ENCODE peak calls at places on chromosomes 7 and 10, in four cellular contexts. N is SK-N-SH, O is HepG2, H is H9. Y is an unnamed sample.

GRCh38 chr10:43205681-43206390 is 61.0 kb downstream of the RASGEF1A start:
- DNase-seq in O (no peak), N (peak; percentile 14), H (no peak), Y (no peak)

GRCh38 chr10:15169555-15170407 is 1.3 kb upstream of the NMT2 start:
- DNase-seq in O (peak; percentile 29), H (no peak), N (no peak), Y (no peak)

GRCh38 chr7:130938661-130939060 is 204.7 kb upstream of the KLF14 start:
- DNase-seq in O (no peak), H (no peak), N (no peak), Y (no peak)

GRCh38 chr7:143040209-143040710 is 11.9 kb upstream of the OR6V1 start:
- DNase-seq in O (no peak), N (no peak), H (no peak), Y (no peak)

GRCh38 chr7:26318921-26319320 is 27.3 kb downstream of the SNX10 start:
- DNase-seq in H (no peak), N (no peak), O (no peak), Y (no peak)

GRCh38 chr7:29434405-29434804 is 129.2 kb upstream of the PRR15 start:
- DNase-seq in O (no peak), N (no peak), H (no peak), Y (no peak)

GRCh38 chr7:2959828-2960599 is 83.7 kb downstream of the CARD11 start:
- DNase-seq in N (no peak), O (no peak), H (no peak), Y (no peak)

GRCh38 chr10:104209575-104210198 is 22.5 kb downstream of the CFAP43 start:
- DNase-seq in N (peak; percentile 67), H (peak; percentile 49), O (peak; percentile 27), Y (peak; percentile 73)

GRCh38 chr10:3526721-3527120 is 258.3 kb downstream of the KLF6 start:
- DNase-seq in O (no peak), N (no peak), H (no peak), Y (no peak)

GRCh38 chr7:2360791-2361190 is 6.2 kb downstream of the EIF3B start:
- DNase-seq in O (no peak), H (no peak), N (no peak), Y (no peak)

GRCh38 chr10:56622335-56622973 is 261.4 kb upstream of the ZWINT start:
- DNase-seq in O (no peak), N (no peak), H (no peak), Y (no peak)

GRCh38 chr10:22573820-22574569 is 140.4 kb downstream of the PIP4K2A start:
- DNase-seq in H (no peak), N (peak; percentile 27), O (peak; percentile 28), Y (peak; percentile 55)

GRCh38 chr7:116317907-116318306 is 107.6 kb downstream of the TES start:
- DNase-seq in N (no peak), H (no peak), O (no peak), Y (no peak)

GRCh38 chr10:76543655-76544054 is 1094.0 kb downstream of the KCNMA1 start:
- DNase-seq in N (no peak), O (no peak), H (no peak), Y (no peak)

GRCh38 chr7:1952169-1952760 is 280.5 kb downstream of the MAD1L1 start:
- DNase-seq in O (no peak), H (no peak), N (no peak), Y (no peak)

GRCh38 chr7:39433550-39433949 is 132.7 kb upstream of the YAE1 start:
- DNase-seq in H (no peak), N (no peak), O (no peak), Y (peak; percentile 75)

GRCh38 chr10:18104223-18104872 is 35.9 kb upstream of the CACNB2 start:
- DNase-seq in O (peak; percentile 23), H (peak; percentile 36), N (peak; percentile 34), Y (peak; percentile 78)

GRCh38 chr10:28734940-28735759 is 57.8 kb downstream of the BAMBI start:
- DNase-seq in N (peak; percentile 9), O (peak; percentile 95), H (no peak), Y (no peak)

GRCh38 chr7:153443031-153443430 is 609.2 kb upstream of the DPP6 start:
- DNase-seq in O (no peak), H (no peak), N (no peak), Y (no peak)

GRCh38 chr10:78906734-78907385 is 161.9 kb upstream of the ZMIZ1 start:
- DNase-seq in N (no peak), O (no peak), H (peak; percentile 7), Y (no peak)

GRCh38 chr7:600149-600814 is 80.6 kb upstream of the PDGFA start:
- DNase-seq in O (no peak), N (no peak), H (no peak), Y (no peak)

GRCh38 chr10:32937824-32938482 is 20.1 kb downstream of the ITGB1 start:
- DNase-seq in H (no peak), O (peak; percentile 52), N (no peak), Y (no peak)

GRCh38 chr7:151917791-151918311 is 38.4 kb upstream of the GALNTL5 start:
- DNase-seq in N (no peak), H (no peak), O (no peak), Y (no peak)

GRCh38 chr7:57211428-57212100 is 79.3 kb upstream of the ZNF479 start:
- DNase-seq in H (no peak), N (no peak), O (no peak), Y (no peak)

GRCh38 chr10:5499493-5499800 is at the start of gene CALML5:
- DNase-seq in N (no peak), O (no peak), H (no peak), Y (no peak)

GRCh38 chr10:80535671-80536360 is 1.9 kb upstream of the SH2D4B start:
- DNase-seq in H (peak; percentile 79), N (no peak), O (no peak), Y (peak; percentile 87)

GRCh38 chr7:44151679-44152355 is 10.7 kb upstream of the MYL7 start:
- DNase-seq in N (peak; percentile 24), O (no peak), H (no peak), Y (no peak)

GRCh38 chr7:66500087-66500486 is 128.6 kb upstream of the KCTD7 start:
- DNase-seq in N (no peak), H (no peak), O (peak; percentile 38), Y (no peak)

GRCh38 chr7:79923953-79924352 is 210.7 kb upstream of the GNAI1 start:
- DNase-seq in N (no peak), O (no peak), H (no peak), Y (no peak)

GRCh38 chr7:144885453-144885852 is 49.6 kb upstream of the TPK1 start:
- DNase-seq in H (no peak), N (no peak), O (no peak), Y (no peak)

GRCh38 chr10:43803816-43804215 is 155.1 kb upstream of the ZNF32 start:
- DNase-seq in N (no peak), H (no peak), O (no peak), Y (no peak)

GRCh38 chr10:98261436-98262277 is 6.3 kb downstream of the LOXL4 start:
- DNase-seq in O (no peak), N (no peak), H (no peak), Y (no peak)
- H3K4me2 ChIP-seq in O (no peak overlapping the region), N (no peak overlapping the region), H (no peak overlapping the region), Y (no peak overlapping the region)

DNA sequence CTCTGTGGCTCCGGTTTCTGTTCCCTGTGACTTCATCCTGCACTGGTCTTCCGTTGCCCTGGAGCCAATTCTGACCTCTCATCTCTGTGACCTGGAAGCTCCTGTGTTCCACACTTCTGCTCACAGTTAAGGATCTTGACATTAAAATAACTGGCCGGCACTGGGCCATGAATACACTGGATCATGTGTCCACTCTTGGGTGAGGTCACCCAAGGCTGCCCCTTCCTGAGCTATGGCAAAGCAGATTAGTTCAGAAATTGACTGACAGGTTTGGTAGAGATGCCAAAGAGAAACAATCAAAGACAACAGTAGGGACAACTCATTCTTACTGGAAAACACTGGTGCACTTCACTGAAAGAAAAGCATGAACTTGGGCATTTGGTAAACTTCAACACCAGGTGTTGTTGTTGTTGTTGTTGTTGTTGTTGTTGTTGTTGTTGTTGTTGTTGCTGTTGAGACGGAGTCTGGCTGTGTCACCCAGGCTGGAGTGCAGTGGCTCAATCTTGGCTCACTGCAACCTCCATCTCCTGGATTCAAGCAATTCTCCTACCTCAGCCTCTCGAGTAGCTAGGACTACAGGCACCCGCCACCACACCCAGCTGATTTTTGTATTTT is 36.7 kb upstream of the GRID1 start:
- DNase-seq in H (no peak), N (no peak), O (peak; percentile 46), Y (no peak)
- H3K9ac ChIP-seq in H (no peak overlapping the region), N (no peak overlapping the region), O (peak overlapping the region; percentile 90), Y (no peak overlapping the region)

GRCh38 chr10:99571816-99572215 is 39.1 kb downstream of the NKX2-3 start:
- DNase-seq in N (no peak), H (no peak), O (no peak), Y (no peak)
- H3K4me2 ChIP-seq in N (no peak overlapping the region), H (no peak overlapping the region), O (no peak overlapping the region), Y (no peak overlapping the region)

GRCh38 chr10:102310356-102311024 is 65.2 kb downstream of the GBF1 start:
- DNase-seq in O (peak; percentile 76), N (no peak), H (no peak), Y (no peak)
- H3K9ac ChIP-seq in O (peak overlapping the region; percentile 26), N (peak overlapping the region; percentile 1), H (no peak overlapping the region), Y (no peak overlapping the region)

DNA sequence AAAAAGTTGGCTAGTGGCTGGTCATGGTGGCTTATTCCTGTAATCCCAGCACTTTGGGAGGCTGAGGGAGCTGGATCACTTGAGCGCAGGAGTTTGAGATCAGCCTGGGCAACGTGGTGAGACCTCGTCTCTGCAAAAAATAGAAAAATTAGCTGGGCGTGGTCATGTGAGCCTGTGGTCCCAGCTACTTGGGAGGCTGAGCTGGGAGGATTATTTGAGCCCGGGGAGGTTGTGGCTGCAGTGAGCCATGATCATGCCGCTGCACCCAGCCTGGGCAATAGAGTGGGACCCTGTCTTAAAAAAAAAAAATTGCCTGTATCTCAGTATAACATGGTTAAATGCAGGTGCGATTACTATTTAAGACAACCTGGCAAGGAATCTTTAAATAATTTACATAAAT is 61.0 kb downstream of the ADD3 start:
- DNase-seq in H (no peak), N (no peak), O (no peak), Y (no peak)
- H3K4me2 ChIP-seq in H (no peak overlapping the region), N (no peak overlapping the region), O (no peak overlapping the region), Y (no peak overlapping the region)

DNA sequence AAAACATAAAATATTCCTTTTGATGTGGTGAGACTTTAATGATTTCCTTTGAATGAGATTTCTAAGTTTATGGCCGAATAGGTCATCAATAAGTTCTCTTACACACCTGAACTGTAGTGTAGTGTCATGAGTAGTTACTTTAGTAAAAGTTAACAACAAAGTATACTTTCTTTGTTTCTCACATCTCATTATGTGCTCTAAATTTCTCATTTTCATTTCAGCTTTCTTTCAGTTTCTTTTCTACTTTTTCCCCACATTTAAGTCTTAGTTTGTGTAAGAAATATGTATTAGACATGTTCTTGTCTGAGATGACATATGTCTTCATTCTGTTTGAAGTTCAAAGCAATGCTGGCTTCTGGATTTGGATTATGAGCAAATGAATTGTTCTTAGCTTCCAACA is 348.1 kb downstream of the ANKRD7 start:
- DNase-seq in N (no peak), H (no peak), O (no peak), Y (no peak)
- H3K9ac ChIP-seq in N (no peak overlapping the region), H (no peak overlapping the region), O (no peak overlapping the region), Y (no peak overlapping the region)

DNA sequence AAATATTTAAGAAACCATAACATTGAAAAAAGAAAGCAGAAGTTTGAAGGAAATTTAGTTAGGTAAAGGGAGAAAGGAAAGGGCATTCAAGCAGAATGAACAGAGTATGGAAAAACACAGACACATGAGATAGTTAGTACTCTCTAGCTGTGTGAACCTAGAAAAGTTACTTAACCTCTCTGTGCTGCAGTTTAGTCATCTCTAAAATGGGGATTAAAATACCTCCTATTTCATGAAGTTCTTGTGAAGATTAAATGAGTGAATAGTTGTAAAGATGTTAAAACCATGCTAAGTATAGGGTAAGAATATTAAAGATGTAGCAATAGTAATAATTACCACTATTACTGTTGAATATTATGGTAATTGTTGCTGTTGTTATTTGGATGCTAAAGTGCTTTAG is 269.6 kb downstream of the SLC25A13 start:
- DNase-seq in O (no peak), N (no peak), H (no peak), Y (no peak)
- H3K4me2 ChIP-seq in O (no peak overlapping the region), N (no peak overlapping the region), H (no peak overlapping the region), Y (no peak overlapping the region)